ENCODE peak calls at places on chromosomes 12 and 14, in five cellular contexts. F, Y, A, D and X are unnamed samples.

GRCh38 chr12:90029317-90029716 is 320.7 kb upstream of the ATP2B1 start:
- DNase-seq in F (no peak), Y (no peak), A (no peak), D (no peak), X (no peak)

GRCh38 chr12:2754208-2754607 is 40.6 kb upstream of the FKBP4 start:
- DNase-seq in F (no peak), Y (no peak), A (peak; percentile 29), D (no peak), X (no peak)

GRCh38 chr12:64806593-64806992 is 17.9 kb upstream of the TBC1D30 start:
- DNase-seq in F (no peak), Y (peak; percentile 86), A (no peak), D (no peak), X (no peak)

GRCh38 chr12:122895290-122895689 is 634 bp downstream of the VPS37B start:
- DNase-seq in F (no peak), Y (no peak), A (no peak), D (no peak), X (no peak)

GRCh38 chr12:26878661-26879119 is 45.7 kb upstream of the ITPR2 start:
- DNase-seq in F (no peak), Y (no peak), A (peak; percentile 12), D (no peak), X (no peak)

GRCh38 chr14:100417466-100417865 is 94.3 kb downstream of the SLC25A47 start:
- DNase-seq in F (peak; percentile 58), Y (peak; percentile 96), A (peak; percentile 86), D (peak; percentile 88), X (no peak)

GRCh38 chr14:89165189-89165809 is 251.7 kb downstream of the FOXN3 start:
- DNase-seq in F (no peak), Y (no peak), A (no peak), D (no peak), X (no peak)

GRCh38 chr12:102756564-102756963 is 160.5 kb downstream of the PAH start:
- DNase-seq in F (no peak), Y (peak; percentile 26), A (no peak), D (peak; percentile 25), X (no peak)

GRCh38 chr12:26471560-26471959 is 276.2 kb downstream of the SSPN start:
- DNase-seq in F (no peak), Y (peak; percentile 18), A (no peak), D (no peak), X (no peak)

GRCh38 chr12:128339121-128339520 is 72.2 kb downstream of the TMEM132C start:
- DNase-seq in F (no peak), Y (no peak), A (no peak), D (peak; percentile 90), X (no peak)

GRCh38 chr12:3753549-3754284 is 808 bp upstream of the CRACR2A start:
- DNase-seq in F (no peak), Y (peak; percentile 55), A (no peak), D (peak; percentile 7), X (no peak)

GRCh38 chr14:77260631-77261030 is 10.4 kb downstream of the NGB start:
- DNase-seq in F (no peak), Y (no peak), A (no peak), D (no peak), X (no peak)

GRCh38 chr14:65949711-65950516 is 536.3 kb upstream of the CCDC196 start:
- DNase-seq in F (peak; percentile 13), Y (peak; percentile 35), A (no peak), D (no peak), X (no peak)